ENCODE peak calls at places on chromosomes 6 and 20, in ten cellular contexts. P is heart left ventricle, B is ovary, Z is transverse colon, A is right lobe of liver, Y is HCT116, D is IMR-90, S is prostate gland, K is body of pancreas, O is Peyer's patch. W is an unnamed sample.

GRCh38 chr6:170114956-170115855 is 175.7 kb downstream of the DLL1 start:
- DNase-seq in Y (no peak), D (no peak), S (peak; percentile 71), K (peak; percentile 22), P (peak; percentile 33), B (peak; percentile 85), O (no peak), A (peak; percentile 45), Z (no peak), W (peak; percentile 15)

GRCh38 chr6:56655996-56656395 is 13.3 kb upstream of the DST start:
- DNase-seq in K (no peak), Y (no peak), B (no peak), S (no peak), Z (no peak), D (no peak), P (no peak), A (no peak), O (no peak), W (no peak)

GRCh38 chr6:15630202-15630601 is 32.6 kb downstream of the DTNBP1 start:
- DNase-seq in D (no peak), P (no peak), Z (no peak), O (no peak), B (no peak), Y (no peak), K (no peak), S (no peak), A (no peak), W (no peak)

GRCh38 chr20:5667703-5668528 is 82.3 kb upstream of the SHLD1 start:
- DNase-seq in B (no peak), S (no peak), Y (no peak), Z (no peak), D (no peak), P (no peak), A (no peak), K (no peak), O (no peak), W (no peak)

GRCh38 chr6:82364087-82365010 is 732 bp downstream of the TPBG start:
- DNase-seq in O (no peak), P (peak; percentile 72), A (peak; percentile 52), S (peak; percentile 55), B (peak; percentile 29), Z (peak; percentile 46), K (peak; percentile 52), D (peak; percentile 60), Y (peak; percentile 54), W (peak; percentile 23)

GRCh38 chr6:47496935-47497579 is 19.5 kb downstream of the CD2AP start:
- DNase-seq in Y (no peak), O (no peak), K (no peak), Z (no peak), S (no peak), B (no peak), A (no peak), D (no peak), P (no peak), W (no peak)

GRCh38 chr6:99416892-99417767 is 8.0 kb downstream of the PNISR start:
- DNase-seq in B (no peak), D (no peak), A (no peak), Z (no peak), P (no peak), Y (no peak), O (no peak), K (no peak), S (no peak), W (no peak)

GRCh38 chr20:63475209-63475608 is 2.8 kb upstream of the KCNQ2 start:
- DNase-seq in K (no peak), S (no peak), Z (no peak), O (no peak), D (peak; percentile 18), P (no peak), B (no peak), A (no peak), Y (no peak), W (peak; percentile 36)

GRCh38 chr6:31156647-31157046 is 955 bp downstream of the CCHCR1 start:
- DNase-seq in B (no peak), Z (no peak), D (no peak), Y (no peak), O (no peak), S (no peak), K (no peak), P (no peak), A (no peak), W (no peak)

GRCh38 chr6:31161216-31162126 is 3.1 kb downstream of the TCF19 start:
- DNase-seq in Y (no peak), K (no peak), O (no peak), B (no peak), S (no peak), A (no peak), P (no peak), D (no peak), Z (no peak), W (no peak)

GRCh38 chr6:31157543-31158139 is at the start of gene CCHCR1:
- DNase-seq in K (no peak), B (no peak), P (no peak), Z (no peak), A (no peak), O (no peak), Y (no peak), S (no peak), D (no peak), W (no peak)

GRCh38 chr6:31158863-31159855 is 770 bp downstream of the TCF19 start:
- DNase-seq in A (no peak), S (no peak), O (peak; percentile 30), B (no peak), D (no peak), Z (no peak), Y (no peak), K (no peak), P (no peak), W (no peak)

DNA sequence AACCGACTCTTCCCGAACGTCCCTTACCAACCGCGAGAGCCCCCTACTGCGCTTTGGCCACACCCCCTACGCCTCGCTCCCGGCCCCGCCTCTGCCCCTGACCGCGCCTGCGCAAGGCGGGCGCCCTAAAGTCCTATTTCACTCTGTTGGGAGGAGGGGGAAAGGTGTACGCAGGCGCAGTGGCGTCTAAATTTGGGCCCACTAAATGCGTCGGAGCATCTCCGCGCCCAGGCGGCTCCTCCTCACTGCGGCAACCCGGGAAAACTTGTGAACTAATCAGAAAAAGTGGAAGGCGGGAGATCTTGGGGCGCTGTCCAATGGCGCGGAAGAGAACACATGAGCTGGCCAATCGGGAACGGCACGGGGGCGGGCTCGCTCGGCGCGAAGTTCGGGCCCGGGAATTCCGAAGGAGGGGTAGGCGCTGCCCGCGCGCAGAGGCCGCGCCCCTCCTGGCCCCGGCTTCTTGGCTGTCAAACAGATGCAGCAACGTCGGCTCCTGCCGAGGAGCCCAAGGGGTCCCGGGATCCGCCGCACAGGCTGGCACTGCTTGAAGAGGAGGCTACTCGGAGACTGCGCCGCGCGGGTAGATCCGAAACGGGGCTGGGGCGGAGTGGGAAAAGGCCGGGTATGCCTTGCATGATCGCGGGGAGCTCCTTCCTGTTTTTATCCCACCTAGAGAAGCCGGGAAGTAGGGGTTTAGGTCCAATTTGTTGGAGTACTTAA is at the start of gene TCF19:
- DNase-seq in A (peak; percentile 99), D (peak; percentile 99), Y (peak; percentile 98), O (peak; percentile 97), P (peak; percentile 99), Z (peak; percentile 99), S (peak; percentile 98), B (peak; percentile 99), K (peak; percentile 98), W (peak; percentile 98)
- TF ChIP-seq POLR2A in A (no peak), D (no peak), Y (no peak), O (no peak), P (no peak), Z (peak; percentile 14), S (peak; percentile 57), B (no peak), K (no peak), W (no peak)

GRCh38 chr20:815226-815625 is 18.3 kb upstream of the FAM110A start:
- DNase-seq in K (no peak), Y (no peak), D (no peak), S (no peak), B (no peak), P (no peak), O (no peak), A (no peak), Z (no peak), W (no peak)
- H3K27me3 ChIP-seq in K (peaks cover 8% of the 10 kb centered on the region), Y (no peaks in the 10 kb centered on the region), D (no peaks in the 10 kb centered on the region), S (no peaks in the 10 kb centered on the region), B (no peaks in the 10 kb centered on the region), P (peaks cover 6% of the 10 kb centered on the region), O (no peaks in the 10 kb centered on the region), A (no peaks in the 10 kb centered on the region), Z (peaks cover 10% of the 10 kb centered on the region), W (peaks cover 23% of the 10 kb centered on the region)

DNA sequence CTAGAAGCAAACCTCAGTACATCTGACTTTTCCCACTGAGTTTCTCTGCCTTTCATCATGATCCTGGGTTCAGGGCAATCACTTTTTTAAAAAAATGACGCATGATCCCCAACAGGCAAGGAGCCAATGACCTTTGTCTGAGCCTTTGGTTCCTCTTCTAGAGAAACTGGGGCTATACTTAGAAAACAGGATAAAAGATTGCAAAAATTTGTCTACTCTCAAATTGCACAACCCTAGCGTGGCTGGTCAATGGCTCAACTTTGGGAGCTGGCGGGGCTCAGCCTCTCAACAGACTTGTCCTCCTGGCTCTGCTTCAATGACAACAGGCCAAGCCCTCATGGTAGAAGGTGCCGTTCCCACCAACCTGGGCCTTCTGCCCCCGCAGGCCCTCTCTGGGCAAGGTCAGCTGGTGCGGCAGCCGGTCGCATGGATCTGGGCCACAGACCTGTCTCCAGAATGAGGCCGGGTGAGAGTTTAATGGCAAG is 48.7 kb downstream of the PDYN start:
- DNase-seq in D (no peak), Y (no peak), B (peak; percentile 80), A (peak; percentile 94), K (peak; percentile 65), P (peak; percentile 77), O (peak; percentile 31), S (no peak), Z (peak; percentile 36), W (peak; percentile 95)
- H3K4me1 ChIP-seq in D (peaks cover 6% of the 10 kb centered on the region), Y (no peaks in the 10 kb centered on the region), B (peaks cover 7% of the 10 kb centered on the region), A (peaks cover 51% of the 10 kb centered on the region), K (peaks cover 14% of the 10 kb centered on the region), P (peaks cover 79% of the 10 kb centered on the region), O (peaks cover 23% of the 10 kb centered on the region), S (peaks cover 3% of the 10 kb centered on the region), Z (peaks cover 17% of the 10 kb centered on the region), W (peaks cover 58% of the 10 kb centered on the region)

GRCh38 chr6:39111280-39111679 is 3.7 kb downstream of the SAYSD1 start:
- DNase-seq in Z (no peak), S (no peak), P (no peak), A (no peak), D (no peak), O (no peak), K (no peak), Y (no peak), B (no peak), W (no peak)

GRCh38 chr6:39113788-39114187 is 1.2 kb downstream of the SAYSD1 start:
- DNase-seq in A (no peak), Y (no peak), K (no peak), D (no peak), B (no peak), O (no peak), Z (no peak), S (no peak), P (no peak), W (no peak)

GRCh38 chr6:39114395-39114706 is 635 bp downstream of the SAYSD1 start:
- DNase-seq in Y (no peak), S (no peak), O (no peak), B (no peak), P (no peak), K (no peak), D (no peak), A (no peak), Z (no peak), W (no peak)

GRCh38 chr6:39118921-39119320 is 3.9 kb upstream of the SAYSD1 start:
- DNase-seq in Z (no peak), B (no peak), S (no peak), P (no peak), O (no peak), D (no peak), A (no peak), K (no peak), Y (no peak), W (no peak)

DNA sequence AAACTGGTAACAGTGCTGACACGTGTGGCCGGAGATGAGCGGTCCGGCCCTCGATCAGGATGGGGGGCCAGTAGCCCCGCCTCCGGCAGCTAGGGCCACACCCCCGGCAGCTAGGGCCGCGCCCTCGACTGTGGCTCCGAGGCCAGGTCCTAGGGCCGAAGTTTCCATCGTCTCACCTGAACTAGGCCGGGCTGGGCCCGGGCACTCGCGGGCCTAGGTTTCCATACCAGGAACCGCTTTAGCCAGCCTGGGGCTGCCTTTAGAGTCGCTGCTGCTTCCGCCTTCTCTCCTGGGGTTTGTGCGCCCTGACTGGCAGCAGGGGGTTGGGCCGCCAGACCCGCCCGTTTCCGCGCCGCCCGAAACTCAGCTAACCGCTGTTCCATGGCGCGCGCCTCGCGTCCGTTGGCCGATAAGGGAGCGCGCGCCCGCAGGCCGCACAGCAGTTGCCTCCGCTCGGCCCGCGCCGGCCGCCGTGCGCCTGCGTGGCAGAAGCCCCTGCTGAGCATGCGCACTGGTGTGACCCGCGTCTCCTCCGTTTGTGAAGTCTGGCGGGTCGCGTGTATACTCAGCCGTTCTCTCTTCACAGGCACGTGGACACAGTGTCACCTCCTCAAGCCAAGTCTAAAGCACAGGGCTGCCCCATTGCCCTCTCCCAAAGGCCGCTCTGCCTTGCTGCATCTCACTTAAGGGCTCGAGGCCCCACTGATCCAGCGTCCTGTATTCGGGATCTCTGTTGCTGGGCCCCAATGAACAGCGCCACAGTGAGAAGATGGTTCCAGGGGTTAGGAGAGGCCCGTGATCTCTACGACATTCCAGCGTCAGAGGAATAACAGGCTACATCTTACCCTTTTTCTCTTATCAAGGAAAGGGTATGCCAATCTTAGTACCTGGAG is at the start of gene SAYSD1:
- DNase-seq in P (peak; percentile 97), B (peak; percentile 91), A (peak; percentile 93), D (peak; percentile 88), K (peak; percentile 94), S (peak; percentile 88), O (peak; percentile 89), Y (peak; percentile 78), Z (peak; percentile 94), W (peak; percentile 94)
- TF ChIP-seq POLR2A in P (no peak), B (peak; percentile 63), A (peak; percentile 90), D (peak; percentile 39), K (peak; percentile 86), S (peak; percentile 50), O (peak; percentile 84), Y (peak; percentile 45), Z (peak; percentile 84), W (peak; percentile 78)